ENCODE peak calls at places on chromosomes 3 and 15, in nine cellular contexts. One of them, this sample, is unnamed.

GRCh38 chr3:112514527-112515128 is 15.4 kb upstream of the BTLA start:
- DNase-seq in GM03348: no peak
- DNase-seq in cardiac septum: no peak
- DNase-seq in GM04503: no peak
- DNase-seq in esophagus squamous epithelium: no peak
- DNase-seq in stimulated activated naive B cell treated with anti-CD40 and anti-IgM and Interleukin-4, amounts not matched to agents 10 μg/mL and 1 μg/mL and 100 μg/mL, for 72 hours: no peak
- DNase-seq in GM12892: peak; percentile 19
- DNase-seq in IMR-90: peak; percentile 41
- DNase-seq in H54: no peak
- DNase-seq in this sample: no peak

GRCh38 chr15:42404461-42405235 is 45.3 kb downstream of the CAPN3 start:
- DNase-seq in cardiac septum: no peak
- DNase-seq in esophagus squamous epithelium: no peak
- DNase-seq in H54: no peak
- DNase-seq in GM03348: no peak
- DNase-seq in stimulated activated naive B cell treated with anti-CD40 and anti-IgM and Interleukin-4, amounts not matched to agents 10 μg/mL and 1 μg/mL and 100 μg/mL, for 72 hours: no peak
- DNase-seq in GM04503: no peak
- DNase-seq in IMR-90: no peak
- DNase-seq in GM12892: no peak
- DNase-seq in this sample: no peak

GRCh38 chr3:13192471-13193213 is 119.4 kb upstream of the IQSEC1 start:
- DNase-seq in cardiac septum: no peak
- DNase-seq in GM03348: peak; percentile 52
- DNase-seq in esophagus squamous epithelium: no peak
- DNase-seq in GM12892: no peak
- DNase-seq in stimulated activated naive B cell treated with anti-CD40 and anti-IgM and Interleukin-4, amounts not matched to agents 10 μg/mL and 1 μg/mL and 100 μg/mL, for 72 hours: no peak
- DNase-seq in GM04503: no peak
- DNase-seq in IMR-90: peak; percentile 6
- DNase-seq in H54: peak; percentile 59
- DNase-seq in this sample: peak; percentile 75

GRCh38 chr3:24192004-24192403 is 246.9 kb downstream of the NR1D2 start:
- DNase-seq in GM03348: no peak
- DNase-seq in stimulated activated naive B cell treated with anti-CD40 and anti-IgM and Interleukin-4, amounts not matched to agents 10 μg/mL and 1 μg/mL and 100 μg/mL, for 72 hours: no peak
- DNase-seq in GM04503: no peak
- DNase-seq in cardiac septum: no peak
- DNase-seq in H54: no peak
- DNase-seq in esophagus squamous epithelium: no peak
- DNase-seq in GM12892: no peak
- DNase-seq in IMR-90: no peak
- DNase-seq in this sample: no peak

GRCh38 chr3:172859035-172859434 is 108.5 kb downstream of the ECT2 start:
- DNase-seq in IMR-90: peak; percentile 17
- DNase-seq in GM03348: no peak
- DNase-seq in H54: no peak
- DNase-seq in GM04503: no peak
- DNase-seq in esophagus squamous epithelium: no peak
- DNase-seq in cardiac septum: no peak
- DNase-seq in stimulated activated naive B cell treated with anti-CD40 and anti-IgM and Interleukin-4, amounts not matched to agents 10 μg/mL and 1 μg/mL and 100 μg/mL, for 72 hours: no peak
- DNase-seq in GM12892: no peak
- DNase-seq in this sample: no peak

GRCh38 chr3:61146010-61146569 is 105.2 kb downstream of the FHIT start:
- DNase-seq in GM12892: no peak
- DNase-seq in GM03348: no peak
- DNase-seq in GM04503: no peak
- DNase-seq in cardiac septum: no peak
- DNase-seq in IMR-90: no peak
- DNase-seq in stimulated activated naive B cell treated with anti-CD40 and anti-IgM and Interleukin-4, amounts not matched to agents 10 μg/mL and 1 μg/mL and 100 μg/mL, for 72 hours: no peak
- DNase-seq in esophagus squamous epithelium: no peak
- DNase-seq in H54: no peak
- DNase-seq in this sample: no peak

GRCh38 chr3:21893250-21893649 is 142.2 kb upstream of the ZNF385D start:
- DNase-seq in GM04503: no peak
- DNase-seq in IMR-90: peak; percentile 17
- DNase-seq in esophagus squamous epithelium: no peak
- DNase-seq in cardiac septum: no peak
- DNase-seq in GM12892: no peak
- DNase-seq in GM03348: no peak
- DNase-seq in stimulated activated naive B cell treated with anti-CD40 and anti-IgM and Interleukin-4, amounts not matched to agents 10 μg/mL and 1 μg/mL and 100 μg/mL, for 72 hours: no peak
- DNase-seq in H54: no peak
- DNase-seq in this sample: no peak

GRCh38 chr3:168061332-168061996 is 34.3 kb downstream of the GOLIM4 start:
- DNase-seq in GM04503: no peak
- DNase-seq in H54: no peak
- DNase-seq in IMR-90: no peak
- DNase-seq in cardiac septum: no peak
- DNase-seq in GM12892: no peak
- DNase-seq in GM03348: no peak
- DNase-seq in stimulated activated naive B cell treated with anti-CD40 and anti-IgM and Interleukin-4, amounts not matched to agents 10 μg/mL and 1 μg/mL and 100 μg/mL, for 72 hours: no peak
- DNase-seq in esophagus squamous epithelium: no peak
- DNase-seq in this sample: no peak

GRCh38 chr15:40388941-40389823 is 6.7 kb downstream of the KNSTRN start:
- DNase-seq in H54: no peak
- DNase-seq in GM12892: no peak
- DNase-seq in IMR-90: no peak
- DNase-seq in esophagus squamous epithelium: no peak
- DNase-seq in GM04503: no peak
- DNase-seq in cardiac septum: no peak
- DNase-seq in stimulated activated naive B cell treated with anti-CD40 and anti-IgM and Interleukin-4, amounts not matched to agents 10 μg/mL and 1 μg/mL and 100 μg/mL, for 72 hours: no peak
- DNase-seq in GM03348: no peak
- DNase-seq in this sample: no peak

GRCh38 chr3:114308377-114308776 is 14.5 kb downstream of the TIGIT start:
- DNase-seq in GM12892: no peak
- DNase-seq in GM04503: no peak
- DNase-seq in cardiac septum: no peak
- DNase-seq in IMR-90: no peak
- DNase-seq in H54: no peak
- DNase-seq in stimulated activated naive B cell treated with anti-CD40 and anti-IgM and Interleukin-4, amounts not matched to agents 10 μg/mL and 1 μg/mL and 100 μg/mL, for 72 hours: no peak
- DNase-seq in GM03348: no peak
- DNase-seq in esophagus squamous epithelium: no peak
- DNase-seq in this sample: no peak

GRCh38 chr3:186360779-186361178 is 1.3 kb downstream of the DGKG start:
- DNase-seq in GM03348: no peak
- DNase-seq in GM12892: no peak
- DNase-seq in esophagus squamous epithelium: no peak
- DNase-seq in cardiac septum: peak; percentile 88
- DNase-seq in IMR-90: no peak
- DNase-seq in stimulated activated naive B cell treated with anti-CD40 and anti-IgM and Interleukin-4, amounts not matched to agents 10 μg/mL and 1 μg/mL and 100 μg/mL, for 72 hours: no peak
- DNase-seq in GM04503: no peak
- DNase-seq in H54: no peak
- DNase-seq in this sample: peak; percentile 74

GRCh38 chr3:78256123-78256522 is 1216.2 kb downstream of the ROBO2 start:
- DNase-seq in GM03348: no peak
- DNase-seq in H54: no peak
- DNase-seq in GM12892: no peak
- DNase-seq in cardiac septum: no peak
- DNase-seq in IMR-90: no peak
- DNase-seq in GM04503: no peak
- DNase-seq in esophagus squamous epithelium: no peak
- DNase-seq in stimulated activated naive B cell treated with anti-CD40 and anti-IgM and Interleukin-4, amounts not matched to agents 10 μg/mL and 1 μg/mL and 100 μg/mL, for 72 hours: no peak
- DNase-seq in this sample: no peak

GRCh38 chr3:12356996-12357395 is 68.1 kb downstream of the PPARG start:
- DNase-seq in stimulated activated naive B cell treated with anti-CD40 and anti-IgM and Interleukin-4, amounts not matched to agents 10 μg/mL and 1 μg/mL and 100 μg/mL, for 72 hours: no peak
- DNase-seq in GM12892: no peak
- DNase-seq in GM03348: no peak
- DNase-seq in GM04503: no peak
- DNase-seq in IMR-90: no peak
- DNase-seq in cardiac septum: no peak
- DNase-seq in H54: no peak
- DNase-seq in esophagus squamous epithelium: no peak
- DNase-seq in this sample: no peak

GRCh38 chr3:112685435-112685834 is 44.5 kb upstream of the CCDC80 start:
- DNase-seq in GM03348: peak; percentile 83
- DNase-seq in GM12892: no peak
- DNase-seq in esophagus squamous epithelium: no peak
- DNase-seq in IMR-90: peak; percentile 96
- DNase-seq in stimulated activated naive B cell treated with anti-CD40 and anti-IgM and Interleukin-4, amounts not matched to agents 10 μg/mL and 1 μg/mL and 100 μg/mL, for 72 hours: no peak
- DNase-seq in GM04503: peak; percentile 82
- DNase-seq in H54: no peak
- DNase-seq in cardiac septum: no peak
- DNase-seq in this sample: no peak

GRCh38 chr3:134446800-134447199 is 39.0 kb downstream of the ANAPC13 start:
- DNase-seq in GM03348: peak; percentile 73
- DNase-seq in GM04503: peak; percentile 66
- DNase-seq in GM12892: no peak
- DNase-seq in stimulated activated naive B cell treated with anti-CD40 and anti-IgM and Interleukin-4, amounts not matched to agents 10 μg/mL and 1 μg/mL and 100 μg/mL, for 72 hours: no peak
- DNase-seq in H54: no peak
- DNase-seq in esophagus squamous epithelium: no peak
- DNase-seq in cardiac septum: no peak
- DNase-seq in IMR-90: peak; percentile 68
- DNase-seq in this sample: peak; percentile 23

GRCh38 chr3:100761211-100761921 is 52.1 kb downstream of the TFG start:
- DNase-seq in H54: no peak
- DNase-seq in cardiac septum: no peak
- DNase-seq in GM03348: no peak
- DNase-seq in GM04503: no peak
- DNase-seq in esophagus squamous epithelium: no peak
- DNase-seq in IMR-90: no peak
- DNase-seq in GM12892: peak; percentile 6
- DNase-seq in stimulated activated naive B cell treated with anti-CD40 and anti-IgM and Interleukin-4, amounts not matched to agents 10 μg/mL and 1 μg/mL and 100 μg/mL, for 72 hours: no peak
- DNase-seq in this sample: peak; percentile 74

GRCh38 chr3:124785966-124786365 is 55.7 kb downstream of the UMPS start:
- DNase-seq in esophagus squamous epithelium: no peak
- DNase-seq in stimulated activated naive B cell treated with anti-CD40 and anti-IgM and Interleukin-4, amounts not matched to agents 10 μg/mL and 1 μg/mL and 100 μg/mL, for 72 hours: no peak
- DNase-seq in cardiac septum: no peak
- DNase-seq in GM12892: no peak
- DNase-seq in IMR-90: peak; percentile 28
- DNase-seq in GM03348: no peak
- DNase-seq in H54: no peak
- DNase-seq in GM04503: no peak
- DNase-seq in this sample: no peak

GRCh38 chr3:114879059-114880031 is 267.7 kb downstream of the ZBTB20 start:
- DNase-seq in cardiac septum: no peak
- DNase-seq in IMR-90: peak; percentile 77
- DNase-seq in GM04503: no peak
- DNase-seq in esophagus squamous epithelium: no peak
- DNase-seq in stimulated activated naive B cell treated with anti-CD40 and anti-IgM and Interleukin-4, amounts not matched to agents 10 μg/mL and 1 μg/mL and 100 μg/mL, for 72 hours: peak; percentile 38
- DNase-seq in H54: peak; percentile 4
- DNase-seq in GM12892: no peak
- DNase-seq in GM03348: peak; percentile 19
- DNase-seq in this sample: no peak

GRCh38 chr3:172612871-172613678 is 89.8 kb upstream of the TNFSF10 start:
- DNase-seq in GM04503: no peak
- DNase-seq in cardiac septum: no peak
- DNase-seq in stimulated activated naive B cell treated with anti-CD40 and anti-IgM and Interleukin-4, amounts not matched to agents 10 μg/mL and 1 μg/mL and 100 μg/mL, for 72 hours: no peak
- DNase-seq in H54: no peak
- DNase-seq in IMR-90: no peak
- DNase-seq in GM03348: no peak
- DNase-seq in GM12892: no peak
- DNase-seq in esophagus squamous epithelium: no peak
- DNase-seq in this sample: no peak

GRCh38 chr15:100703032-100703578 is 100.7 kb downstream of the ASB7 start:
- DNase-seq in stimulated activated naive B cell treated with anti-CD40 and anti-IgM and Interleukin-4, amounts not matched to agents 10 μg/mL and 1 μg/mL and 100 μg/mL, for 72 hours: no peak
- DNase-seq in IMR-90: peak; percentile 93
- DNase-seq in H54: no peak
- DNase-seq in GM04503: peak; percentile 58
- DNase-seq in GM12892: peak; percentile 42
- DNase-seq in esophagus squamous epithelium: no peak
- DNase-seq in cardiac septum: no peak
- DNase-seq in GM03348: no peak
- DNase-seq in this sample: peak; percentile 82

GRCh38 chr3:46867550-46867898 is 4.3 kb upstream of the MYL3 start:
- DNase-seq in H54: no peak
- DNase-seq in GM04503: no peak
- DNase-seq in cardiac septum: peak; percentile 94
- DNase-seq in GM12892: no peak
- DNase-seq in stimulated activated naive B cell treated with anti-CD40 and anti-IgM and Interleukin-4, amounts not matched to agents 10 μg/mL and 1 μg/mL and 100 μg/mL, for 72 hours: no peak
- DNase-seq in GM03348: peak; percentile 89
- DNase-seq in esophagus squamous epithelium: no peak
- DNase-seq in IMR-90: no peak
- DNase-seq in this sample: no peak

GRCh38 chr3:151100076-151100475 is 14.6 kb downstream of the MED12L start:
- DNase-seq in IMR-90: no peak
- DNase-seq in GM03348: no peak
- DNase-seq in esophagus squamous epithelium: no peak
- DNase-seq in cardiac septum: no peak
- DNase-seq in H54: no peak
- DNase-seq in GM04503: no peak
- DNase-seq in GM12892: no peak
- DNase-seq in stimulated activated naive B cell treated with anti-CD40 and anti-IgM and Interleukin-4, amounts not matched to agents 10 μg/mL and 1 μg/mL and 100 μg/mL, for 72 hours: no peak
- DNase-seq in this sample: peak; percentile 22

GRCh38 chr3:141412087-141412935 is 44.0 kb downstream of the ZBTB38 start:
- DNase-seq in GM12892: no peak
- DNase-seq in GM03348: peak; percentile 39
- DNase-seq in stimulated activated naive B cell treated with anti-CD40 and anti-IgM and Interleukin-4, amounts not matched to agents 10 μg/mL and 1 μg/mL and 100 μg/mL, for 72 hours: peak; percentile 16
- DNase-seq in cardiac septum: no peak
- DNase-seq in H54: no peak
- DNase-seq in IMR-90: peak; percentile 96
- DNase-seq in GM04503: peak; percentile 79
- DNase-seq in esophagus squamous epithelium: peak; percentile 8
- DNase-seq in this sample: no peak

GRCh38 chr15:90211009-90211408 is 9.9 kb downstream of the SEMA4B start:
- DNase-seq in GM04503: no peak
- DNase-seq in stimulated activated naive B cell treated with anti-CD40 and anti-IgM and Interleukin-4, amounts not matched to agents 10 μg/mL and 1 μg/mL and 100 μg/mL, for 72 hours: no peak
- DNase-seq in H54: no peak
- DNase-seq in IMR-90: no peak
- DNase-seq in cardiac septum: no peak
- DNase-seq in GM03348: no peak
- DNase-seq in esophagus squamous epithelium: no peak
- DNase-seq in GM12892: no peak
- DNase-seq in this sample: no peak

GRCh38 chr3:56282341-56282740 is 185.9 kb downstream of the ERC2 start:
- DNase-seq in H54: no peak
- DNase-seq in stimulated activated naive B cell treated with anti-CD40 and anti-IgM and Interleukin-4, amounts not matched to agents 10 μg/mL and 1 μg/mL and 100 μg/mL, for 72 hours: no peak
- DNase-seq in IMR-90: no peak
- DNase-seq in GM04503: no peak
- DNase-seq in GM03348: no peak
- DNase-seq in cardiac septum: no peak
- DNase-seq in GM12892: no peak
- DNase-seq in esophagus squamous epithelium: no peak
- DNase-seq in this sample: no peak

GRCh38 chr3:62723171-62723570 is 152.0 kb downstream of the CADPS start:
- DNase-seq in cardiac septum: no peak
- DNase-seq in IMR-90: no peak
- DNase-seq in esophagus squamous epithelium: no peak
- DNase-seq in H54: no peak
- DNase-seq in stimulated activated naive B cell treated with anti-CD40 and anti-IgM and Interleukin-4, amounts not matched to agents 10 μg/mL and 1 μg/mL and 100 μg/mL, for 72 hours: no peak
- DNase-seq in GM03348: no peak
- DNase-seq in GM12892: no peak
- DNase-seq in GM04503: no peak
- DNase-seq in this sample: no peak

GRCh38 chr15:92019706-92020105 is 166.2 kb downstream of the SLCO3A1 start:
- DNase-seq in cardiac septum: no peak
- DNase-seq in esophagus squamous epithelium: no peak
- DNase-seq in GM12892: no peak
- DNase-seq in GM03348: no peak
- DNase-seq in stimulated activated naive B cell treated with anti-CD40 and anti-IgM and Interleukin-4, amounts not matched to agents 10 μg/mL and 1 μg/mL and 100 μg/mL, for 72 hours: no peak
- DNase-seq in GM04503: no peak
- DNase-seq in IMR-90: no peak
- DNase-seq in H54: no peak
- DNase-seq in this sample: no peak

GRCh38 chr15:42775431-42775830 is 38.5 kb upstream of the CDAN1 start:
- DNase-seq in IMR-90: no peak
- DNase-seq in GM03348: no peak
- DNase-seq in stimulated activated naive B cell treated with anti-CD40 and anti-IgM and Interleukin-4, amounts not matched to agents 10 μg/mL and 1 μg/mL and 100 μg/mL, for 72 hours: no peak
- DNase-seq in esophagus squamous epithelium: no peak
- DNase-seq in GM04503: no peak
- DNase-seq in GM12892: no peak
- DNase-seq in cardiac septum: no peak
- DNase-seq in H54: no peak
- DNase-seq in this sample: no peak

GRCh38 chr3:20561166-20561565 is 375.2 kb upstream of the SGO1 start:
- DNase-seq in GM03348: peak; percentile 28
- DNase-seq in IMR-90: no peak
- DNase-seq in GM04503: peak; percentile 14
- DNase-seq in H54: no peak
- DNase-seq in cardiac septum: no peak
- DNase-seq in stimulated activated naive B cell treated with anti-CD40 and anti-IgM and Interleukin-4, amounts not matched to agents 10 μg/mL and 1 μg/mL and 100 μg/mL, for 72 hours: no peak
- DNase-seq in esophagus squamous epithelium: no peak
- DNase-seq in GM12892: no peak
- DNase-seq in this sample: no peak

GRCh38 chr3:50971487-50971924 is 296.8 kb downstream of the DOCK3 start:
- DNase-seq in GM12892: peak; percentile 30
- DNase-seq in GM03348: peak; percentile 57
- DNase-seq in stimulated activated naive B cell treated with anti-CD40 and anti-IgM and Interleukin-4, amounts not matched to agents 10 μg/mL and 1 μg/mL and 100 μg/mL, for 72 hours: peak; percentile 19
- DNase-seq in GM04503: peak; percentile 4
- DNase-seq in H54: peak; percentile 21
- DNase-seq in esophagus squamous epithelium: no peak
- DNase-seq in IMR-90: peak; percentile 45
- DNase-seq in cardiac septum: no peak
- DNase-seq in this sample: peak; percentile 77

GRCh38 chr3:71662553-71662952 is 62.6 kb downstream of the EIF4E3 start:
- DNase-seq in esophagus squamous epithelium: no peak
- DNase-seq in IMR-90: no peak
- DNase-seq in GM12892: no peak
- DNase-seq in cardiac septum: no peak
- DNase-seq in GM04503: no peak
- DNase-seq in H54: no peak
- DNase-seq in stimulated activated naive B cell treated with anti-CD40 and anti-IgM and Interleukin-4, amounts not matched to agents 10 μg/mL and 1 μg/mL and 100 μg/mL, for 72 hours: no peak
- DNase-seq in GM03348: no peak
- DNase-seq in this sample: no peak

This sample was measured in endodermal cell.